ENCODE peak calls at places on chromosomes 16 and 17, in four cellular contexts. A is posterior vena cava, U is A172, G is posterior cingulate gyrus. Y is an unnamed sample.

GRCh38 chr17:31726980-31727427 is 132.0 kb downstream of the COPRS start:
- DNase-seq in U (peak; percentile 90), A (no peak), G (no peak), Y (no peak)

GRCh38 chr17:41687828-41688640 is 651 bp upstream of the EIF1 start:
- DNase-seq in G (no peak), A (no peak), U (peak; percentile 73), Y (no peak)

GRCh38 chr16:50666658-50667496 is 14.2 kb downstream of the SNX20 start:
- DNase-seq in A (no peak), U (no peak), G (no peak), Y (no peak)

GRCh38 chr17:10025224-10025623 is 120.2 kb upstream of the RCVRN start:
- DNase-seq in A (no peak), G (no peak), U (no peak), Y (no peak)

GRCh38 chr17:39485555-39485954 is 24.3 kb downstream of the CDK12 start:
- DNase-seq in G (no peak), A (no peak), U (peak; percentile 96), Y (no peak)

GRCh38 chr17:81285179-81285878 is 9.8 kb downstream of the SLC38A10 start:
- DNase-seq in A (peak; percentile 96), G (peak; percentile 53), U (no peak), Y (no peak)

GRCh38 chr16:84281077-84281476 is 13.6 kb upstream of the WFDC1 start:
- DNase-seq in G (no peak), U (no peak), A (no peak), Y (no peak)

GRCh38 chr17:65385726-65386125 is 175.7 kb downstream of the AXIN2 start:
- DNase-seq in U (no peak), A (no peak), G (no peak), Y (no peak)

GRCh38 chr16:48300391-48300856 is 53.1 kb upstream of the ABCC11 start:
- DNase-seq in U (no peak), A (no peak), G (no peak), Y (no peak)

GRCh38 chr17:74569392-74570003 is 2.2 kb upstream of the CD300H start:
- DNase-seq in U (peak; percentile 100), G (no peak), A (peak; percentile 95), Y (peak; percentile 58)

GRCh38 chr16:85369741-85370528 is 243.2 kb upstream of the GSE1 start:
- DNase-seq in A (peak; percentile 86), G (peak; percentile 64), U (peak; percentile 62), Y (peak; percentile 17)

GRCh38 chr16:82657239-82657638 is 30.5 kb downstream of the CDH13 start:
- DNase-seq in G (no peak), A (no peak), U (no peak), Y (no peak)

GRCh38 chr16:87895641-87896141 is 26.4 kb upstream of the SLC7A5 start:
- DNase-seq in U (peak; percentile 16), G (no peak), A (no peak), Y (no peak)

GRCh38 chr17:63653018-63653417 is 30.8 kb downstream of the MAP3K3 start:
- DNase-seq in U (no peak), G (no peak), A (no peak), Y (no peak)

GRCh38 chr16:2507679-2508064 is 6.1 kb upstream of the ATP6V0C start:
- DNase-seq in U (no peak), G (no peak), A (peak; percentile 92), Y (no peak)

GRCh38 chr17:73622381-73622780 is 21.9 kb downstream of the SDK2 start:
- DNase-seq in G (no peak), U (no peak), A (no peak), Y (no peak)

GRCh38 chr17:72457712-72458111 is 336.9 kb downstream of the SOX9 start:
- DNase-seq in G (no peak), U (peak; percentile 64), A (peak; percentile 59), Y (no peak)

GRCh38 chr16:54517181-54517580 is 230.6 kb upstream of the IRX3 start:
- DNase-seq in U (no peak), G (no peak), A (no peak), Y (no peak)

GRCh38 chr16:55955845-55956244 is 80.7 kb upstream of the CES5A start:
- DNase-seq in A (peak; percentile 86), U (no peak), G (peak; percentile 44), Y (peak; percentile 24)

GRCh38 chr16:5062790-5063765 is 2.7 kb downstream of the C16orf89 start:
- DNase-seq in U (no peak), A (peak; percentile 58), G (no peak), Y (no peak)

GRCh38 chr17:56679767-56680422 is 86.4 kb downstream of the NOG start:
- DNase-seq in U (peak; percentile 44), A (no peak), G (no peak), Y (no peak)

GRCh38 chr17:35087731-35088646 is 24.5 kb upstream of the RFFL start:
- DNase-seq in A (peak; percentile 85), G (peak; percentile 64), U (peak; percentile 40), Y (peak; percentile 34)

GRCh38 chr17:6413073-6413472 is 21.8 kb downstream of the AIPL1 start:
- DNase-seq in A (no peak), U (peak; percentile 62), G (no peak), Y (no peak)